ENCODE peak calls at places on chromosomes 12 and 14, in ten cellular contexts. X is suprapubic skin; R is colonic mucosa; M is A673; Q is CD4-positive, alpha-beta T cell; A is pancreas; V is endodermal cell; H is sigmoid colon; T is A549; G is body of pancreas. B is an unnamed sample.

GRCh38 chr12:45309826-45310626 is 94.1 kb downstream of the ANO6 start:
- DNase-seq in X (no peak), R (no peak), M (no peak), Q (no peak), A (no peak), V (no peak), H (no peak), T (no peak), G (no peak), B (no peak)

GRCh38 chr12:105948331-105948730 is 190.4 kb downstream of the NUAK1 start:
- DNase-seq in X (no peak), R (no peak), M (no peak), Q (no peak), A (no peak), V (no peak), H (no peak), T (no peak), G (no peak), B (no peak)

GRCh38 chr12:69024413-69024812 is 91.4 kb upstream of the CPM start:
- DNase-seq in X (peak), R (peak), M (no peak), Q (no peak), A (peak), V (no peak), H (no peak), T (peak), G (peak), B (peak)

GRCh38 chr12:44247588-44247987 is 411.7 kb downstream of the TMEM117 start:
- DNase-seq in X (no peak), R (no peak), M (peak), Q (no peak), A (no peak), V (peak), H (no peak), T (peak), G (no peak), B (no peak)

GRCh38 chr14:101873401-101873800 is 91.0 kb upstream of the DYNC1H1 start:
- DNase-seq in X (no peak), R (no peak), M (no peak), Q (no peak), A (no peak), V (no peak), H (no peak), T (no peak), G (no peak), B (no peak)

GRCh38 chr14:88983755-88984154 is 159.3 kb downstream of the TTC8 start:
- DNase-seq in X (no peak), R (no peak), M (no peak), Q (no peak), A (no peak), V (peak), H (no peak), T (peak), G (no peak), B (peak)

GRCh38 chr12:90166671-90167070 is 458.0 kb upstream of the ATP2B1 start:
- DNase-seq in X (no peak), R (no peak), M (no peak), Q (no peak), A (no peak), V (no peak), H (no peak), T (no peak), G (no peak), B (peak)

GRCh38 chr14:71646518-71646917 is 285.7 kb upstream of the RGS6 start:
- DNase-seq in X (no peak), R (no peak), M (no peak), Q (no peak), A (no peak), V (no peak), H (no peak), T (no peak), G (no peak), B (no peak)

GRCh38 chr12:30622509-30622908 is 73.2 kb downstream of the IPO8 start:
- DNase-seq in X (no peak), R (no peak), M (peak), Q (no peak), A (no peak), V (no peak), H (no peak), T (peak), G (no peak), B (peak)

GRCh38 chr14:23571701-23572523 is 4.3 kb upstream of the AP1G2 start:
- DNase-seq in X (no peak), R (no peak), M (no peak), Q (no peak), A (no peak), V (peak), H (peak), T (no peak), G (no peak), B (no peak)

GRCh38 chr12:116360579-116361403 is 83.3 kb upstream of the MED13L start:
- DNase-seq in X (no peak), R (no peak), M (no peak), Q (no peak), A (no peak), V (no peak), H (no peak), T (no peak), G (peak), B (no peak)

GRCh38 chr12:102543494-102543893 is 63.1 kb upstream of the IGF1 start:
- DNase-seq in X (no peak), R (no peak), M (no peak), Q (no peak), A (no peak), V (peak), H (no peak), T (no peak), G (no peak), B (no peak)

GRCh38 chr12:27592548-27592947 is 68.5 kb downstream of the PPFIBP1 start:
- DNase-seq in X (no peak), R (no peak), M (no peak), Q (no peak), A (peak), V (no peak), H (peak), T (peak), G (peak), B (peak)

GRCh38 chr14:89826581-89826980 is 127.9 kb downstream of the EFCAB11 start:
- DNase-seq in X (no peak), R (no peak), M (no peak), Q (no peak), A (no peak), V (no peak), H (no peak), T (no peak), G (no peak), B (no peak)

GRCh38 chr12:42643881-42644579 is 54.5 kb upstream of the PRICKLE1 start:
- DNase-seq in X (no peak), R (no peak), M (no peak), Q (no peak), A (no peak), V (no peak), H (no peak), T (no peak), G (no peak), B (no peak)

DNA sequence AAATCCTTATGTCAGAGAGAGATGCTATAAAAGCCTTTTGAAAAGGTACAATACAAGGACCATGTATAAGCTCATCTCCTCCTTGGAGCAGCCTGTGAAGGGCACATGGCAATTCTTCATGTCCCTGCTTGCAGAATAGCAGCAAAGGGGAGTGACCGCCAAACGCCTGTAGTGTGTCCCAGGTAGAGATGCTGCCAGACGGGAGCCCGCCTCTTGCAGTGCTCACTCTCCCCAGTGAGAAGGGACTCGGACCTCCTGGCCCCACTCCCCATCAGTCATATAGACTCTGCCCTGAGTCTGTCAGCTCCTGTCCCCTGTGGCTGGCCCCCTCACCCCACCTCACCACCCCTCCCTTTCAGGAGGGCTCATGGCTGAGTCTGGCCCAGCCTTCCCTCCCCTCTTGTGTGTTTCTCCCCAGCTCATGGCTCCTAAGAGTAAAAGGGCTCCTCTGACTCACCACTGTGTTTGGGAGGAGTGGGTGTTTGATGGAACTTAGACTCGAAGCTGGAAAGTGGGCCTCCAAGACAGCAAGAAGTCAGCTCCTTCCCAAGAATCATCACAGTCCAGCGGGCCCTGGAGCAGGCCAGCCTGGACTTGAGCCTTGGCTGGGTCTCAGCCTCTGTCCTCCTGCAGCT is 41.0 kb downstream of the DEGS2 start:
- DNase-seq in X (no peak), R (no peak), M (no peak), Q (no peak), A (no peak), V (no peak), H (no peak), T (no peak), G (no peak), B (no peak)
- H3K27ac ChIP-seq in X (no peak), R (no peak), M (no peak), Q (peak), A (no peak), V (no peak), H (no peak), T (no peak), G (no peak), B (no peak)

DNA sequence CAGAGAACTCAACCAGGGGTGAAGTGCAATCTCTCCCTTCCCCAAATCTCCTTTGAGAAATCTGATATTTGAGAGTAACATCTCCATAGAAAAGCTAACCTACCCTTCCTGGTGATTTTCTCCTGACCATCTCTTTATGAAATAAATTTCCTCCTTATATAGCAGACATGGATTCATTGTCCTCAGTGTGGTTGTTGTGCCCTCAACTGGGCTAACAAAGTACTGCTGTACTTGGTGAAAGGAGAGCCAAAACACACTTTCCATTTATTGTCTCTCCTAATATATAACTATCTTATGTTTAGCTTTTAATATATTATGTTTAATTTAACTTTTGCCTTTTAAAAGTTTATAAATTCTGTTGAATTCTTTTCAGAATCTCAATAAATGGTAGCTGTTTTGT is 65.1 kb upstream of the SLCO1B1 start:
- DNase-seq in X (no peak), R (no peak), M (peak), Q (no peak), A (no peak), V (peak), H (no peak), T (peak), G (peak), B (no peak)
- TF ChIP-seq CTCF in X (no peak), R (peak), M (peak), Q (no peak), A (no peak), V (peak), H (no peak), T (peak), G (peak), B (no peak)

DNA sequence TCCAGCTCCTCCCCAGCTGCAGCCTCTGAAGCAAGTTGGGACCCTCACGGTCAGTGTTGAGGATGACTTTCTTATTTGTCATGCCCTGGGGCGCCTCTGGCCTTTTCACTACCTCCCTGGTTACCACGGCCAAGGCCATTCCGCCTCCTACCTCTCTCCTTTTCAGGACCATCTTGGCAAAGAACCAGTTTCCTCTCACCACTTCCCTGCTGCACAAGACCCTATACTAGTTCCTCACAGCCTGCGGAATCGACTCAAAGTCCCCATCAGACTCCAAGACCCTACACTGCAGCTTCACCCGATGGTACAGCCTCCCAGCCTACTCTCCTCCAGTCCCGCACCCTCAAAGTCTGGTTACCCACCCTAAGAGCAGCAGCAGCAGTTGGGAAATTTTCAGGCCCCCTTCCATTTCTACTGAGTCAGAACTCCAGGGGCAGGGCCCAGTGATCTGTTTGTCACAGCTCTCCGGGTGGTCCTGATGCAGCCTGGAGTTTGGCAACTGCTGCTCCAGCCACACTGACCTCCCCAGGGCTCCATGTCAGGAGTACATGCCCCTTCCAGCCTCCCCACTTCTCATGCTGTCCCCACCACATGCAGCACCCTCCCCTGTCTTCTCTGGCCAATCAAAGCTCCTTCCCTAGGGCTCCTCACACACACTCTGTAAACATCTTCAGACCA is 5.4 kb downstream of the VWF start:
- DNase-seq in X (peak), R (no peak), M (no peak), Q (no peak), A (no peak), V (peak), H (no peak), T (no peak), G (no peak), B (no peak)
- H3K27ac ChIP-seq in X (no peak), R (no peak), M (no peak), Q (no peak), A (no peak), V (no peak), H (peak), T (no peak), G (no peak), B (no peak)

GRCh38 chr14:66824251-66824650 is 316.3 kb downstream of the GPHN start:
- DNase-seq in X (no peak), R (no peak), M (no peak), Q (no peak), A (no peak), V (no peak), H (no peak), T (no peak), G (no peak), B (no peak)
- TF ChIP-seq CTCF in X (no peak), R (no peak), M (no peak), Q (no peak), A (no peak), V (no peak), H (no peak), T (no peak), G (no peak), B (peak)

DNA sequence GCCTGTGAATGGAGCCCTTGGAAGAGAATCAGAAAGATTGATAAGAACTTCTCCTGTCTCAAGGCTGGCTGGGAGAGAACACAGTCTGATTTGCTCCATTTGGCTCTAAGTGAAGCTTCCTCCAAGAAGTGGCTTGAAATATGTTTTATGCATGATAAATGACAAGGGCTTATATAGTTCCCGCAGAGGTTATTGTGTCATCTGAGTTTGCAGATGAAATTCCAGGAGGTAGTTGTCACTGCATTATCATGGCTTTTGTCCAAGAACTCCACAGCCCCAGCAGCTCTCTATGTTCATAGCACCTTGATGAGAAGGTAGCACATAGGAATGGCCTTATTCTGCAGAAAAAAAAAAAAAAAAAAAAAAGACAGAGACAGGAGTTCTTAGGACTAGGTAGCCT is 108.5 kb downstream of the DACT1 start:
- DNase-seq in X (no peak), R (peak), M (peak), Q (no peak), A (no peak), V (no peak), H (no peak), T (peak), G (peak), B (peak)
- H3K27ac ChIP-seq in X (no peak), R (no peak), M (no peak), Q (no peak), A (peak), V (no peak), H (no peak), T (peak), G (no peak), B (no peak)

DNA sequence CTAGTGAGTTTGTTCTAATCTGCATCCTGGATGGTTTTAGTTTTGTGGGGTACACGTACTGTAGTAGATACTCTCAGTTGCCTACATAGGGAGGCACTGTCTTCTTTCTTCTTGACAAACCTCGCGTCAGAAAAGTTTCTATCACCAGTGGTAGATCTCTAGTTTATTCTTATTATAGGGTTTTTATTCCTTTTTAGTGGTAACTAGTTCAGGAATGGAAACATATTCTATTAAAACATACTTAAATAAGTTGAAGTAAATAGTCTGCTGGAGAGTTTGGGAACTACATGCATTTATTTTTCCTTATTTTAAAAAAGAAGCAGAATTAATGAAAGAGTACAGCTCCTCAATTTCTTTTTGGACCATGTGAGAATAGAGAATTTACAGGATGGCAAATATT is 33.6 kb upstream of the OR9K2 start:
- DNase-seq in X (no peak), R (no peak), M (no peak), Q (no peak), A (no peak), V (no peak), H (no peak), T (no peak), G (no peak), B (no peak)
- TF ChIP-seq CTCF in X (no peak), R (no peak), M (no peak), Q (no peak), A (no peak), V (peak), H (no peak), T (no peak), G (no peak), B (no peak)

GRCh38 chr14:64060199-64060545 is 207.4 kb downstream of the SYNE2 start:
- DNase-seq in X (no peak), R (peak), M (no peak), Q (no peak), A (no peak), V (no peak), H (no peak), T (no peak), G (no peak), B (peak)

GRCh38 chr14:64059454-64060198 is 206.8 kb downstream of the SYNE2 start:
- DNase-seq in X (no peak), R (no peak), M (no peak), Q (no peak), A (no peak), V (no peak), H (no peak), T (no peak), G (no peak), B (peak)

GRCh38 chr14:64061706-64062105 is 208.9 kb downstream of the SYNE2 start:
- DNase-seq in X (no peak), R (no peak), M (no peak), Q (no peak), A (no peak), V (no peak), H (no peak), T (no peak), G (no peak), B (peak)

GRCh38 chr14:64061115-64061514 is 208.3 kb downstream of the SYNE2 start:
- DNase-seq in X (no peak), R (no peak), M (no peak), Q (no peak), A (no peak), V (no peak), H (no peak), T (no peak), G (no peak), B (no peak)

DNA sequence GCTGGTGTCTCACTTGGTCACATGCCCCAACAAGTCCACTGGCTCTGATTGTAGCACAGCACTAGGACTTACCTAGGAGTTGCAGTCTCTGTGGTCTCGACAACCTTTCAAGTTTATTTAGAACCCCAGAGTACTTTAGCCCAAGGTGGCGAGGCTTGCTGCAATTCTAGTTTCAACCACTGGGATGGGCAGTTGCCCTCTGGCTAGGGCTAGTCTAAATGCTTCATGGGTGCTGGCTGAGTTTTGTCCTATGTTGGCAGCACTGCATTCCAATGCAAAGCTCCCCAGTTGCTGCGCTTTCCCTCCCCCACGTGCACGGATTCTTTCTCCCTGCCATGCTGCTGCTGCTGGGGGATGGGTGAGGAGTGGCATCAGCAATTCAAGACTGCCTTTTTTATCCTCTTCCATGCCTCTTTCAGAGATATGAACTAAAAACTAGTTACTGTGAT is 207.9 kb downstream of the SYNE2 start:
- DNase-seq in X (no peak), R (peak), M (peak), Q (no peak), A (no peak), V (peak), H (no peak), T (peak), G (peak), B (peak)
- H3K27ac ChIP-seq in X (peak), R (no peak), M (no peak), Q (no peak), A (no peak), V (no peak), H (no peak), T (no peak), G (no peak), B (peak)

GRCh38 chr14:80862983-80863382 is 78.6 kb downstream of the CEP128 start:
- DNase-seq in X (no peak), R (no peak), M (no peak), Q (no peak), A (no peak), V (no peak), H (no peak), T (no peak), G (no peak), B (no peak)
- TF ChIP-seq CTCF in X (no peak), R (no peak), M (peak), Q (no peak), A (no peak), V (peak), H (no peak), T (peak), G (no peak), B (peak)

GRCh38 chr12:6221146-6221545 is 20.9 kb downstream of the CD9 start:
- DNase-seq in X (no peak), R (no peak), M (no peak), Q (no peak), A (no peak), V (no peak), H (no peak), T (no peak), G (no peak), B (no peak)

GRCh38 chr12:6224550-6224949 is 24.4 kb downstream of the CD9 start:
- DNase-seq in X (no peak), R (no peak), M (no peak), Q (no peak), A (no peak), V (no peak), H (peak), T (no peak), G (no peak), B (no peak)

GRCh38 chr12:6222009-6222702 is 22.0 kb downstream of the CD9 start:
- DNase-seq in X (no peak), R (peak), M (no peak), Q (no peak), A (no peak), V (no peak), H (peak), T (no peak), G (peak), B (no peak)

GRCh38 chr12:6225630-6226001 is 25.4 kb downstream of the CD9 start:
- DNase-seq in X (no peak), R (no peak), M (no peak), Q (no peak), A (no peak), V (no peak), H (no peak), T (no peak), G (no peak), B (peak)

GRCh38 chr12:6223545-6223944 is 23.3 kb downstream of the CD9 start:
- DNase-seq in X (no peak), R (no peak), M (no peak), Q (no peak), A (no peak), V (no peak), H (no peak), T (no peak), G (no peak), B (no peak)
- H3K27ac ChIP-seq in X (peak), R (peak), M (no peak), Q (no peak), A (no peak), V (no peak), H (peak), T (no peak), G (no peak), B (peak)

B was measured in foreskin keratinocyte.